ENCODE peak calls at places on chromosomes 13 and 19, in six cellular contexts. L is fibroblast of the aortic adventitia, A is activated B cell treated with CpG ODN at 0.5 μM for 24 hours, P is MCF 10A, R is glutamatergic neuron, B is Calu3. D is an unnamed sample.

GRCh38 chr19:48614436-48615144 is at the start of gene FAM83E:
- DNase-seq in L (no peak), A (no peak), P (peak), R (no peak), B (peak), D (no peak)

GRCh38 chr13:102965802-102966201 is 100.4 kb downstream of the SLC10A2 start:
- DNase-seq in L (no peak), A (no peak), P (peak), R (no peak), B (no peak), D (no peak)

GRCh38 chr13:49305824-49306425 is 58.2 kb downstream of the CDADC1 start:
- DNase-seq in L (no peak), A (no peak), P (no peak), R (no peak), B (no peak), D (no peak)

GRCh38 chr13:40408602-40409001 is 257.8 kb downstream of the FOXO1 start:
- DNase-seq in L (no peak), A (no peak), P (peak), R (no peak), B (no peak), D (no peak)

GRCh38 chr13:79782541-79783216 is 301.7 kb downstream of the NDFIP2 start:
- DNase-seq in L (peak), A (no peak), P (no peak), R (peak), B (peak), D (no peak)

GRCh38 chr19:39637891-39638290 is 17.8 kb upstream of the LGALS16 start:
- DNase-seq in L (no peak), A (no peak), P (no peak), R (no peak), B (no peak), D (no peak)

GRCh38 chr13:99984463-99985242 is 3.1 kb downstream of the ZIC2 start:
- DNase-seq in L (no peak), A (no peak), P (no peak), R (peak), B (no peak), D (no peak)

GRCh38 chr13:32126756-32127155 is 95.2 kb downstream of the FRY start:
- DNase-seq in L (peak), A (no peak), P (no peak), R (no peak), B (no peak), D (no peak)

GRCh38 chr13:76148926-76149325 is 512.8 kb downstream of the LMO7 start:
- DNase-seq in L (peak), A (no peak), P (peak), R (no peak), B (no peak), D (no peak)

GRCh38 chr19:52603558-52604207 is 33.6 kb downstream of the ZNF701 start:
- DNase-seq in L (peak), A (no peak), P (peak), R (no peak), B (no peak), D (no peak)

GRCh38 chr13:98570929-98571372 is 6.0 kb downstream of the STK24 start:
- DNase-seq in L (no peak), A (peak), P (peak), R (no peak), B (peak), D (no peak)

GRCh38 chr13:52003551-52003950 is 7.7 kb downstream of the ATP7B start:
- DNase-seq in L (no peak), A (no peak), P (no peak), R (no peak), B (no peak), D (no peak)

GRCh38 chr13:102517959-102518358 is 78.8 kb upstream of the TPP2 start:
- DNase-seq in L (no peak), A (no peak), P (no peak), R (no peak), B (no peak), D (no peak)

GRCh38 chr13:101382086-101382485 is 34.2 kb downstream of the NALCN start:
- DNase-seq in L (no peak), A (no peak), P (no peak), R (no peak), B (no peak), D (no peak)

GRCh38 chr13:26390203-26390602 is 136.3 kb downstream of the CDK8 start:
- DNase-seq in L (no peak), A (no peak), P (no peak), R (no peak), B (no peak), D (no peak)

GRCh38 chr19:5480427-5480836 is 25.2 kb downstream of the ZNRF4 start:
- DNase-seq in L (no peak), A (no peak), P (peak), R (peak), B (peak), D (no peak)

GRCh38 chr19:51712461-51713081 is 11.2 kb downstream of the HAS1 start:
- DNase-seq in L (peak), A (no peak), P (peak), R (no peak), B (peak), D (no peak)

GRCh38 chr19:21789761-21790160 is 22.4 kb upstream of the ZNF100 start:
- DNase-seq in L (no peak), A (no peak), P (no peak), R (no peak), B (no peak), D (no peak)

GRCh38 chr19:40229484-40229883 is 3.0 kb upstream of the CCNP start:
- DNase-seq in L (peak), A (no peak), P (no peak), R (no peak), B (no peak), D (no peak)

GRCh38 chr13:99307247-99307646 is at the start of gene GPR183:
- DNase-seq in L (no peak), A (no peak), P (no peak), R (no peak), B (no peak), D (no peak)

GRCh38 chr19:55472463-55472862 is 4.0 kb upstream of the ZNF628 start:
- DNase-seq in L (peak), A (no peak), P (peak), R (no peak), B (peak), D (no peak)

GRCh38 chr13:62327367-62327766 is 911.7 kb upstream of the PCDH20 start:
- DNase-seq in L (no peak), A (no peak), P (no peak), R (no peak), B (no peak), D (no peak)

GRCh38 chr13:33554919-33555791 is 262.8 kb upstream of the RFC3 start:
- DNase-seq in L (peak), A (no peak), P (no peak), R (no peak), B (no peak), D (no peak)

GRCh38 chr13:108276060-108276459 is 6.5 kb downstream of the TNFSF13B start:
- DNase-seq in L (peak), A (no peak), P (no peak), R (no peak), B (no peak), D (peak)

GRCh38 chr19:44990966-44991365 is 10.3 kb upstream of the RELB start:
- DNase-seq in L (no peak), A (no peak), P (no peak), R (no peak), B (no peak), D (no peak)

GRCh38 chr13:67106502-67107057 is 123.6 kb downstream of the PCDH9 start:
- DNase-seq in L (no peak), A (no peak), P (no peak), R (no peak), B (no peak), D (no peak)

GRCh38 chr19:2083174-2083854 is 12.8 kb downstream of the MOB3A start:
- DNase-seq in L (no peak), A (no peak), P (no peak), R (no peak), B (no peak), D (no peak)

GRCh38 chr13:113625965-113626661 is 31.9 kb downstream of the ATP4B start:
- DNase-seq in L (peak), A (no peak), P (no peak), R (peak), B (no peak), D (no peak)
- TF ChIP-seq CTCF in L (no peak), A (no peak), P (no peak), R (no peak), B (no peak), D (no peak)

GRCh38 chr13:84870190-84870589 is 929.0 kb downstream of the SLITRK6 start:
- DNase-seq in L (no peak), A (no peak), P (no peak), R (no peak), B (no peak), D (no peak)
- TF ChIP-seq CTCF in L (no peak), A (no peak), P (no peak), R (no peak), B (no peak), D (no peak)

DNA sequence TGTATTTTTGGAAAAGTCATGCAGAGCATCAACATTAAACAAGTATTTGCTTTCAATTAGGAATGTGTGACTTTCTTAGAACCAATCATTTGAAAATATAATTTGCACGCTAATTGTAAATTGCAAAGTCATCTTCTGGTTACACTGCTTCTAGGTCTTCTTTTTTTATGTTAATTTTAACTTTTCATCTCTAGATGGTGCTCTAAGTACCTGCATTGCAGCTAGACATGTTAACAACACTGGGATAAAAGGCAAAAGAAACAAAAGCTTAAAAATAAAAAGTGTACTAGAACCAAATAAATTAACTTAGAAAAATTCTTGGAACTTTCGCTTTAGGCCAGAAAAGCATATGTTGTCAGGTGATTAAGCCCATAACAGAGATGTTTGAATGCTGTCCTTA is 2758.2 kb downstream of the PCDH9 start:
- DNase-seq in L (peak), A (no peak), P (peak), R (no peak), B (no peak), D (no peak)
- TF ChIP-seq CTCF in L (peak), A (no peak), P (peak), R (no peak), B (no peak), D (peak)

GRCh38 chr13:42660367-42660965 is 86.5 kb downstream of the TNFSF11 start:
- DNase-seq in L (peak), A (no peak), P (peak), R (no peak), B (no peak), D (no peak)
- TF ChIP-seq CTCF in L (peak), A (no peak), P (peak), R (no peak), B (no peak), D (no peak)